ENCODE peak calls at places on chromosomes 2 and 18, in eight cellular contexts. One of them, this sample, is unnamed.

GRCh38 chr2:85435220-85435958 is 16.9 kb downstream of the SH2D6 start:
- DNase-seq in AG04450: no peak
- DNase-seq in A549: no peak
- DNase-seq in pancreas: no peak
- DNase-seq in cardiac muscle cell: no peak
- DNase-seq in chondrocyte: no peak
- DNase-seq in lower lobe of right lung: no peak
- DNase-seq in thoracic aorta: no peak
- DNase-seq in this sample: no peak

GRCh38 chr18:67916142-67916541 is 399.6 kb upstream of the DSEL start:
- DNase-seq in thoracic aorta: no peak
- DNase-seq in A549: no peak
- DNase-seq in AG04450: no peak
- DNase-seq in chondrocyte: no peak
- DNase-seq in pancreas: no peak
- DNase-seq in cardiac muscle cell: no peak
- DNase-seq in lower lobe of right lung: no peak
- DNase-seq in this sample: no peak

GRCh38 chr18:26082475-26082874 is 7.9 kb downstream of the SS18 start:
- DNase-seq in AG04450: peak
- DNase-seq in A549: no peak
- DNase-seq in pancreas: no peak
- DNase-seq in thoracic aorta: no peak
- DNase-seq in chondrocyte: no peak
- DNase-seq in lower lobe of right lung: no peak
- DNase-seq in cardiac muscle cell: peak
- DNase-seq in this sample: no peak

GRCh38 chr2:12890071-12890470 is 173.3 kb downstream of the TRIB2 start:
- DNase-seq in lower lobe of right lung: no peak
- DNase-seq in pancreas: no peak
- DNase-seq in cardiac muscle cell: no peak
- DNase-seq in chondrocyte: no peak
- DNase-seq in A549: no peak
- DNase-seq in AG04450: no peak
- DNase-seq in thoracic aorta: no peak
- DNase-seq in this sample: no peak

GRCh38 chr2:134642938-134643337 is 75.9 kb downstream of the TMEM163 start:
- DNase-seq in cardiac muscle cell: no peak
- DNase-seq in lower lobe of right lung: no peak
- DNase-seq in A549: no peak
- DNase-seq in chondrocyte: no peak
- DNase-seq in pancreas: no peak
- DNase-seq in thoracic aorta: no peak
- DNase-seq in AG04450: no peak
- DNase-seq in this sample: no peak

GRCh38 chr18:37393945-37394609 is 171.5 kb downstream of the CELF4 start:
- DNase-seq in thoracic aorta: peak
- DNase-seq in chondrocyte: no peak
- DNase-seq in AG04450: peak
- DNase-seq in lower lobe of right lung: peak
- DNase-seq in cardiac muscle cell: peak
- DNase-seq in A549: peak
- DNase-seq in pancreas: peak
- DNase-seq in this sample: peak

GRCh38 chr2:68514316-68514929 is 47.0 kb downstream of the APLF start:
- DNase-seq in lower lobe of right lung: no peak
- DNase-seq in chondrocyte: no peak
- DNase-seq in A549: no peak
- DNase-seq in pancreas: no peak
- DNase-seq in AG04450: no peak
- DNase-seq in thoracic aorta: no peak
- DNase-seq in cardiac muscle cell: no peak
- DNase-seq in this sample: no peak

GRCh38 chr18:65924878-65925277 is 174.1 kb downstream of the CDH7 start:
- DNase-seq in cardiac muscle cell: no peak
- DNase-seq in thoracic aorta: no peak
- DNase-seq in chondrocyte: no peak
- DNase-seq in lower lobe of right lung: no peak
- DNase-seq in pancreas: no peak
- DNase-seq in AG04450: no peak
- DNase-seq in A549: no peak
- DNase-seq in this sample: no peak

GRCh38 chr18:78496095-78496494 is 483.5 kb upstream of the SALL3 start:
- DNase-seq in chondrocyte: no peak
- DNase-seq in pancreas: no peak
- DNase-seq in cardiac muscle cell: no peak
- DNase-seq in AG04450: no peak
- DNase-seq in thoracic aorta: no peak
- DNase-seq in lower lobe of right lung: no peak
- DNase-seq in A549: no peak
- DNase-seq in this sample: no peak

GRCh38 chr2:172574965-172575364 is 19.1 kb downstream of the PDK1 start:
- DNase-seq in thoracic aorta: no peak
- DNase-seq in pancreas: no peak
- DNase-seq in AG04450: no peak
- DNase-seq in cardiac muscle cell: no peak
- DNase-seq in lower lobe of right lung: no peak
- DNase-seq in chondrocyte: no peak
- DNase-seq in A549: no peak
- DNase-seq in this sample: no peak

GRCh38 chr2:145752091-145752806 is 1232.3 kb upstream of the ZEB2 start:
- DNase-seq in lower lobe of right lung: peak
- DNase-seq in chondrocyte: no peak
- DNase-seq in pancreas: no peak
- DNase-seq in AG04450: peak
- DNase-seq in cardiac muscle cell: peak
- DNase-seq in A549: peak
- DNase-seq in thoracic aorta: no peak
- DNase-seq in this sample: peak

GRCh38 chr2:156580501-156580900 is 144.3 kb downstream of the GPD2 start:
- DNase-seq in cardiac muscle cell: no peak
- DNase-seq in thoracic aorta: no peak
- DNase-seq in lower lobe of right lung: no peak
- DNase-seq in AG04450: no peak
- DNase-seq in pancreas: no peak
- DNase-seq in A549: no peak
- DNase-seq in chondrocyte: no peak
- DNase-seq in this sample: no peak

GRCh38 chr2:190599546-190600220 is 49.2 kb upstream of the NAB1 start:
- DNase-seq in chondrocyte: no peak
- DNase-seq in A549: no peak
- DNase-seq in AG04450: no peak
- DNase-seq in pancreas: no peak
- DNase-seq in thoracic aorta: no peak
- DNase-seq in cardiac muscle cell: no peak
- DNase-seq in lower lobe of right lung: no peak
- DNase-seq in this sample: no peak

GRCh38 chr2:37315364-37315763 is 9.3 kb downstream of the PRKD3 start:
- DNase-seq in pancreas: no peak
- DNase-seq in chondrocyte: no peak
- DNase-seq in cardiac muscle cell: no peak
- DNase-seq in A549: no peak
- DNase-seq in lower lobe of right lung: no peak
- DNase-seq in AG04450: no peak
- DNase-seq in thoracic aorta: no peak
- DNase-seq in this sample: no peak

GRCh38 chr2:189015378-189015777 is 41.2 kb downstream of the COL3A1 start:
- DNase-seq in cardiac muscle cell: peak
- DNase-seq in pancreas: no peak
- DNase-seq in A549: no peak
- DNase-seq in chondrocyte: no peak
- DNase-seq in thoracic aorta: no peak
- DNase-seq in AG04450: no peak
- DNase-seq in lower lobe of right lung: no peak
- DNase-seq in this sample: no peak

GRCh38 chr2:151999058-151999457 is 99.8 kb downstream of the CACNB4 start:
- DNase-seq in chondrocyte: no peak
- DNase-seq in pancreas: peak
- DNase-seq in thoracic aorta: no peak
- DNase-seq in AG04450: no peak
- DNase-seq in A549: peak
- DNase-seq in lower lobe of right lung: peak
- DNase-seq in cardiac muscle cell: peak
- DNase-seq in this sample: peak

GRCh38 chr2:106363788-106364187 is 104.4 kb downstream of the RGPD3 start:
- DNase-seq in chondrocyte: no peak
- DNase-seq in A549: no peak
- DNase-seq in cardiac muscle cell: no peak
- DNase-seq in lower lobe of right lung: no peak
- DNase-seq in pancreas: no peak
- DNase-seq in thoracic aorta: no peak
- DNase-seq in AG04450: no peak
- DNase-seq in this sample: no peak

GRCh38 chr2:47002480-47003381 is 87.1 kb upstream of the MCFD2 start:
- DNase-seq in chondrocyte: no peak
- DNase-seq in lower lobe of right lung: no peak
- DNase-seq in cardiac muscle cell: peak
- DNase-seq in A549: no peak
- DNase-seq in thoracic aorta: no peak
- DNase-seq in pancreas: no peak
- DNase-seq in AG04450: no peak
- DNase-seq in this sample: peak

GRCh38 chr18:3230401-3231334 is 10.9 kb upstream of the MYOM1 start:
- DNase-seq in lower lobe of right lung: peak
- DNase-seq in chondrocyte: no peak
- DNase-seq in cardiac muscle cell: peak
- DNase-seq in A549: no peak
- DNase-seq in thoracic aorta: no peak
- DNase-seq in AG04450: no peak
- DNase-seq in pancreas: no peak
- DNase-seq in this sample: no peak

GRCh38 chr2:16639431-16639830 is 26.2 kb downstream of the CYRIA start:
- DNase-seq in A549: no peak
- DNase-seq in pancreas: no peak
- DNase-seq in cardiac muscle cell: no peak
- DNase-seq in chondrocyte: no peak
- DNase-seq in thoracic aorta: no peak
- DNase-seq in AG04450: no peak
- DNase-seq in lower lobe of right lung: no peak
- DNase-seq in this sample: no peak
- TF ChIP-seq CTCF in A549: no peak
- TF ChIP-seq CTCF in pancreas: no peak
- TF ChIP-seq CTCF in cardiac muscle cell: no peak
- TF ChIP-seq CTCF in chondrocyte: peak
- TF ChIP-seq CTCF in thoracic aorta: no peak
- TF ChIP-seq CTCF in AG04450: no peak
- TF ChIP-seq CTCF in lower lobe of right lung: no peak
- TF ChIP-seq CTCF in this sample: no peak

GRCh38 chr2:186784930-186785329 is 64.0 kb downstream of the ZSWIM2 start:
- DNase-seq in lower lobe of right lung: no peak
- DNase-seq in thoracic aorta: no peak
- DNase-seq in chondrocyte: no peak
- DNase-seq in AG04450: no peak
- DNase-seq in cardiac muscle cell: no peak
- DNase-seq in pancreas: no peak
- DNase-seq in A549: no peak
- DNase-seq in this sample: no peak

GRCh38 chr2:186783254-186783653 is 65.7 kb downstream of the ZSWIM2 start:
- DNase-seq in A549: no peak
- DNase-seq in thoracic aorta: no peak
- DNase-seq in pancreas: no peak
- DNase-seq in cardiac muscle cell: no peak
- DNase-seq in chondrocyte: no peak
- DNase-seq in lower lobe of right lung: no peak
- DNase-seq in AG04450: no peak
- DNase-seq in this sample: no peak

DNA sequence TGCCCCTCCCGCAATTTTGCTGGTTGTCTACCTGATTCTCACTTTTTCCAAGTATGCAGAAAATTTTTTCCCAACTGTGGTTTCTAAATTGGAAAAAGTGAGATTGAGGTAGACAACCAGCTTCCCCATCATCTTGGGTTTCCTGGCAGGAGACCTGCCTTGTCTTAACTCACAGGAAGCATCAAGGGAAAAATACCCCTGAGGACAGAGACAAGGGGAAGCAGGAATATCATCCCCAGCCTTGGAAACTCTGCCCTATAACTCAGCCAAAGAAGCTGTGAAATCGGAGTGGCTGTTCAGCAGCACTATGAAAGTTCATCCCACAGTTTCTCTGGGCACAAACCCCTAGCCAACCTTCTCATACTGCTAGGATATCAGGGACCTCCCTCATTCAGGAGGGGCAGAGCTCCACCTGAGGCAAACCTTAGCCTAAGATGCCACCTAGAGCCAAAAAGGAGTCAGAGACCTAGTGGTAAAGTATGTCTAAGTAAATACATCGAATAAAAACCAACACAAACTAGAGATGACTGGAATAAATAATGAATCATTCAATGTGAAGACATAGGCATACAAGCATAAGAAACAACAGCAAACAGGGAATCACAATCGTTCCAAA is 68.2 kb downstream of the ZSWIM2 start:
- DNase-seq in cardiac muscle cell: peak
- DNase-seq in A549: peak
- DNase-seq in pancreas: no peak
- DNase-seq in chondrocyte: no peak
- DNase-seq in lower lobe of right lung: no peak
- DNase-seq in AG04450: no peak
- DNase-seq in thoracic aorta: no peak
- DNase-seq in this sample: peak
- TF ChIP-seq CTCF in cardiac muscle cell: peak
- TF ChIP-seq CTCF in A549: peak
- TF ChIP-seq CTCF in pancreas: no peak
- TF ChIP-seq CTCF in chondrocyte: peak
- TF ChIP-seq CTCF in lower lobe of right lung: no peak
- TF ChIP-seq CTCF in AG04450: no peak
- TF ChIP-seq CTCF in thoracic aorta: no peak
- TF ChIP-seq CTCF in this sample: no peak

DNA sequence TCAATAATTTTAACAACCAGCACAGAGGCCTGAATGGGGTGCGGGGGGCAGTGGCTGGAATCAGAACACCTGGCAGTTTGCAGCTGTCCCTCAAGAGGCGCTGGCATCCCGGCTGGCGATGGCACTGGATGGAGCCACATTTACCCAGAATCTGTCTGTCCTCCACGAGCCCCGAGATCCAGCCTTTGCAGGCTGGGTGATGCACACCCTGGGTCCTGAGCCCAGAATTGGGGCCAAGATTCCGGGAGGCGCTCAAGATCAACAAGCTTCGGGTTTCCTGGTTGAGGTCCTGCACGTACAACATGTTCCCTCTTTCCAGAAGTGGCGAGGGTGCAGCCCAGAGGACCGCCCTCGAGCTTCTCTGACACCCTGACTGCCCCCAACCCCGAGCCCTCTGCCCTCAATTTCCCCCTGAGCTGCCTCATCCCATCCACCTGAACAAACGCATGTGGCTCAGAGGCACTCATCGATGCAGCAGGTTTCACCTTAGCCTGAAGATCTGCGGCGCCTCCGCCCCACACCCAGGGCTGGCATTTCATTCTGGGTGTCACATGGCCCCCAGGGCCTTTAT is 97.6 kb downstream of the TFCP2L1 start:
- DNase-seq in lower lobe of right lung: no peak
- DNase-seq in pancreas: no peak
- DNase-seq in cardiac muscle cell: no peak
- DNase-seq in AG04450: no peak
- DNase-seq in thoracic aorta: no peak
- DNase-seq in A549: no peak
- DNase-seq in chondrocyte: no peak
- DNase-seq in this sample: no peak
- TF ChIP-seq CTCF in lower lobe of right lung: no peak
- TF ChIP-seq CTCF in pancreas: no peak
- TF ChIP-seq CTCF in cardiac muscle cell: no peak
- TF ChIP-seq CTCF in AG04450: no peak
- TF ChIP-seq CTCF in thoracic aorta: no peak
- TF ChIP-seq CTCF in A549: no peak
- TF ChIP-seq CTCF in chondrocyte: no peak
- TF ChIP-seq CTCF in this sample: no peak

GRCh38 chr2:8680931-8681760 is 710 bp upstream of the ID2 start:
- DNase-seq in A549: no peak
- DNase-seq in cardiac muscle cell: peak
- DNase-seq in AG04450: peak
- DNase-seq in chondrocyte: no peak
- DNase-seq in lower lobe of right lung: peak
- DNase-seq in pancreas: peak
- DNase-seq in thoracic aorta: peak
- DNase-seq in this sample: peak
- TF ChIP-seq CTCF in A549: no peak
- TF ChIP-seq CTCF in cardiac muscle cell: no peak
- TF ChIP-seq CTCF in AG04450: peak
- TF ChIP-seq CTCF in chondrocyte: no peak
- TF ChIP-seq CTCF in lower lobe of right lung: no peak
- TF ChIP-seq CTCF in pancreas: no peak
- TF ChIP-seq CTCF in thoracic aorta: no peak
- TF ChIP-seq CTCF in this sample: no peak

This sample was measured in Calu3.